ENCODE peak calls at places on chromosomes 13 and 19, in five cellular contexts. C is endothelial cell; R is CD4-positive, alpha-beta T cell; Q is fibroblast of mammary gland; G is left ventricle myocardium inferior. L is an unnamed sample.

GRCh38 chr19:41740415-41741243 is 14.7 kb upstream of the CEACAM6 start:
- DNase-seq in C (no peak), R (no peak), Q (no peak), G (no peak), L (no peak)

GRCh38 chr19:56740478-56740877 is 68.9 kb upstream of the ZNF835 start:
- DNase-seq in C (no peak), R (no peak), Q (no peak), G (no peak), L (no peak)

GRCh38 chr13:30052127-30052526 is 201.7 kb upstream of the UBL3 start:
- DNase-seq in C (peak; percentile 6), R (no peak), Q (no peak), G (no peak), L (no peak)

GRCh38 chr19:42693760-42694350 is 46.4 kb downstream of the PSG3 start:
- DNase-seq in C (peak; percentile 57), R (no peak), Q (peak; percentile 46), G (no peak), L (peak; percentile 47)

GRCh38 chr19:50719566-50719965 is at the start of gene SHANK1:
- DNase-seq in C (no peak), R (no peak), Q (no peak), G (no peak), L (no peak)

GRCh38 chr13:107370036-107370785 is 802.3 kb upstream of the ARGLU1 start:
- DNase-seq in C (no peak), R (no peak), Q (peak; percentile 66), G (no peak), L (no peak)

GRCh38 chr19:6769006-6769637 is 1.9 kb upstream of the SH2D3A start:
- DNase-seq in C (no peak), R (no peak), Q (peak; percentile 20), G (no peak), L (peak; percentile 30)

GRCh38 chr19:17542793-17543582 is 12.5 kb upstream of the COLGALT1 start:
- DNase-seq in C (no peak), R (no peak), Q (no peak), G (no peak), L (no peak)

GRCh38 chr19:14149509-14149994 is 13.2 kb upstream of the ASF1B start:
- DNase-seq in C (no peak), R (peak; percentile 65), Q (peak; percentile 24), G (peak; percentile 85), L (no peak)

GRCh38 chr13:113064534-113065405 is 40.8 kb upstream of the F7 start:
- DNase-seq in C (no peak), R (no peak), Q (peak; percentile 95), G (no peak), L (no peak)

GRCh38 chr13:107846642-107847041 is 368.7 kb downstream of the LIG4 start:
- DNase-seq in C (no peak), R (no peak), Q (no peak), G (no peak), L (no peak)

GRCh38 chr19:33463194-33463593 is 58.4 kb downstream of the PEPD start:
- DNase-seq in C (no peak), R (no peak), Q (no peak), G (no peak), L (no peak)

GRCh38 chr19:18915639-18916038 is 3.5 kb downstream of the COPE start:
- DNase-seq in C (peak; percentile 41), R (peak; percentile 15), Q (peak; percentile 54), G (no peak), L (no peak)

GRCh38 chr13:74990992-74991391 is 491.0 kb downstream of the TBC1D4 start:
- DNase-seq in C (no peak), R (no peak), Q (no peak), G (no peak), L (no peak)

GRCh38 chr19:5553892-5554291 is 13.9 kb downstream of the TINCR start:
- DNase-seq in C (no peak), R (no peak), Q (no peak), G (no peak), L (no peak)

GRCh38 chr13:41502676-41503075 is 45.3 kb downstream of the RGCC start:
- DNase-seq in C (no peak), R (peak; percentile 26), Q (no peak), G (no peak), L (peak; percentile 34)

GRCh38 chr13:111387026-111387871 is 66.8 kb downstream of the TEX29 start:
- DNase-seq in C (no peak), R (no peak), Q (no peak), G (no peak), L (no peak)

DNA sequence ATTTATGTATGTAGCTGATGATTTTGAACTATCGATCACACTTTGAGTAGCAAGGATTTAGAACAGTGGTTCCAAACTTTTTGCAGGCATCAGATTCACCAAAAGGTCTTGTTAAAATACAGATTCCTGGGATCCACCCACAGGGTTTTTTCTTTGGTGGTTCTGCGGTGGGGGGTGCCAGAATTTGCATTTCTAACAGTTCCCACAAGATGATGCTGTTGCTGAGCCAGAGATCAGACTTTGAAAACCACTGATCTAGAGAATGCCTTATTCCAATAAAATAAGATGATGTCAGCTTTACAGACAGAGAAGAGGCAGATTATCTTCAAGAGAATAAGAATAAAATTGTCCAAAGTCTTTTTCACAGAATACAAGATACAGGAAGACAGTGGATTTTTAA is 80.9 kb upstream of the SHISA2 start:
- DNase-seq in C (no peak), R (no peak), Q (peak; percentile 6), G (no peak), L (no peak)
- TF ChIP-seq CTCF in C (no peak), R (no peak), Q (peak; percentile 28), G (peak; percentile 41), L (no peak)

GRCh38 chr19:45468803-45469131 is 971 bp downstream of the FOSB start:
- DNase-seq in C (no peak), R (no peak), Q (peak; percentile 45), G (no peak), L (no peak)

GRCh38 chr19:45468159-45468651 is 409 bp downstream of the FOSB start:
- DNase-seq in C (no peak), R (no peak), Q (no peak), G (no peak), L (no peak)

GRCh38 chr19:45470147-45471081 is 2.6 kb downstream of the FOSB start:
- DNase-seq in C (no peak), R (no peak), Q (peak; percentile 79), G (no peak), L (no peak)

GRCh38 chr19:45469835-45470146 is 2.0 kb downstream of the FOSB start:
- DNase-seq in C (no peak), R (peak; percentile 51), Q (no peak), G (no peak), L (peak; percentile 93)

GRCh38 chr19:45469132-45469834 is 1.5 kb downstream of the FOSB start:
- DNase-seq in C (peak; percentile 88), R (peak; percentile 91), Q (peak; percentile 91), G (peak; percentile 94), L (peak; percentile 97)
- TF ChIP-seq CTCF in C (no peak), R (peak; percentile 22), Q (no peak), G (no peak), L (no peak)

GRCh38 chr13:80342541-80343371 is 1.8 kb upstream of the SPRY2 start:
- DNase-seq in C (peak; percentile 95), R (peak; percentile 30), Q (peak; percentile 68), G (peak; percentile 91), L (peak; percentile 79)

GRCh38 chr13:80339841-80340642 is 884 bp downstream of the SPRY2 start:
- DNase-seq in C (peak; percentile 46), R (no peak), Q (peak; percentile 36), G (peak; percentile 52), L (peak; percentile 40)

GRCh38 chr13:80341771-80342271 is 895 bp upstream of the SPRY2 start:
- DNase-seq in C (peak; percentile 28), R (no peak), Q (peak; percentile 48), G (peak; percentile 66), L (peak; percentile 36)

GRCh38 chr13:80340643-80341097 is 256 bp downstream of the SPRY2 start:
- DNase-seq in C (no peak), R (no peak), Q (peak; percentile 61), G (no peak), L (no peak)

DNA sequence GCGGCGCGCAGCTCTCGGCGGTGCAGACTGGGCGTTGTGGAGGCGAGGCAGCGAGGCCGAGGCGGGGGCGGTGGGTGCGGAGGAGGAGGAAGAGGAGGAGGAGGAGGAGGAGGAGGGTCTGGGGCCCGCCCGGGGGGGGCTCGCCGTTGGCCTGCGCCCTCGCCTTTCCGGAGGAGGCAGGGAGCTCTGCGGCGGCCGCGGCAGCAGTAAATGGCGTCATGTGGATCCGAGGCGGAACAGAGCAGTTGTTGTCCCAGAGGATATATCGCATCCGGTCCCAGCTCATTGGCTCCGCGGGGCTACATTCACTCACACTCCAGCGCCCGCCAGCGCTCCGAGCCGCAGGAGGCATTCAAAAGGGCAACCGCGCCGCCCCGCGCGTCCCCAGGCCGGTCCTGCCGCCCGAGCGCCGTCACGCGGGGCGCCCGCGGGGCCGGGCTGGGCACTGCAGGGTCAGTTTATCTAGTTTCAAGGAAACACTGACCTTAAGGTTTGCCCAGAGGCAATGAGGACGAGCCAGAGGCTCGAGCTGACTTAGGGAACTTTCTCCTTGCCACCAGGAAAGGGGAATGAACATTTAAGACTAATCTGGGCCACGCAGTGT is at the start of gene SPRY2:
- DNase-seq in C (peak; percentile 90), R (no peak), Q (peak; percentile 96), G (peak; percentile 94), L (peak; percentile 83)
- TF ChIP-seq CTCF in C (no peak), R (no peak), Q (no peak), G (peak; percentile 46), L (no peak)

GRCh38 chr19:36572593-36573019 is 486 bp downstream of the ZNF529 start:
- DNase-seq in C (no peak), R (no peak), Q (no peak), G (no peak), L (no peak)

GRCh38 chr19:36577271-36577996 is 4.3 kb upstream of the ZNF529 start:
- DNase-seq in C (no peak), R (no peak), Q (no peak), G (no peak), L (no peak)

GRCh38 chr19:36574762-36575161 is 1.7 kb upstream of the ZNF529 start:
- DNase-seq in C (no peak), R (no peak), Q (no peak), G (no peak), L (no peak)

GRCh38 chr19:36573948-36574726 is 1.0 kb upstream of the ZNF529 start:
- DNase-seq in C (no peak), R (no peak), Q (peak; percentile 22), G (no peak), L (peak; percentile 45)

DNA sequence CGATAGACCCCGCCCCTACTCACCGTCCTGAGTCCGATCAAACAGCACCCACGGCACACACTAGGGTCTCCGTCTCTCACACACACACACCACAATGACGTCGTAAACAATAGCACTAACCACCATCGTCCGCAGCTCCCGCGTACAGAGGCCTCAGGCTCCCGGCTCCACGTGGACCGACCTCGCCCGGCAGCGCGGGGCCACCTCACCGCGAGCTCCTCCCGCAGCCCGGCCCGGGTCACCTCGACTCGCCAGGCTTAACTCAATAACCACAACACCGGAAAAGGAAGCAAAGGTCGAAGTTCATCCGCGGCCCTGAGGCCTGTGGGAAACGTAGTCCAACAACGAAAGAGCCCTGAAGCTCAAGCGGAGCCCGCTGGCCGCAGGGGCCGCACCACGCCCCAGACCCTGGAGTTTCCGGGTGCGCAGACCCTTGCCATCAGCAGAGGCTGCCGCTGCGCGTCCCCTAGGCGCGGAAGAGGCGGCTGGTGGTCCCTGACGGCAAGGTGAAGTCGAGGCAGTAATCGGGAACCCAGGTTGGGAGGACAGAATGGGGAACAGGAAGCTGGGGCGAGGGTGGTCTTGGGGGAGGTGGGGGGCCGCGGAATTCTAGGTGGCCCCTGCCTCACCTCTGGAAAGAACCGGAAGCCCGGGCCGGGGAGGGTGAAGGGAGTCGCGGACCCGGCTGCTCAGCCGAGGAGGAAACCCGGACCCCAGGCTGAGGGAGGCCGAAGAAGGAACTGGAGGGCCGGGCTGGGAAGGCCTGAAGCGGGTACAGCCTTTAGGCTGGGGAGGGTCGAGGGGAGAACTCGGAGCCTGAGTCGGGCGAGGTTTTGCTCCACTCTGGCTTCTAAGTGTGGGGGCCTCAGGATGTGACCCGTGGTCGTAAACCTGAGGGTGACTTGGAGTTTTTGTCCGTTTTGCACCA is at the start of gene ZNF529:
- DNase-seq in C (peak; percentile 89), R (peak; percentile 71), Q (peak; percentile 88), G (peak; percentile 87), L (peak; percentile 92)
- TF ChIP-seq CTCF in C (no peak), R (no peak), Q (no peak), G (no peak), L (peak; percentile 11)